ENCODE peak calls at places on chromosomes 2 and 18, in six cellular contexts. O is left ventricle myocardium inferior, B is cardiac fibroblast, W is endothelial cell, S is progenitor cell of endocrine pancreas, M is neural crest cell. F is an unnamed sample.

GRCh38 chr18:6055711-6056110 is 160.4 kb upstream of the TMEM200C start:
- DNase-seq in O (no peak), B (peak), W (no peak), S (no peak), M (no peak), F (no peak)

GRCh38 chr2:24359701-24360049 is 661 bp downstream of the ITSN2 start:
- DNase-seq in O (peak), B (peak), W (peak), S (no peak), M (no peak), F (peak)

GRCh38 chr2:42784204-42784880 is 8.0 kb downstream of the HAAO start:
- DNase-seq in O (no peak), B (no peak), W (no peak), S (no peak), M (no peak), F (no peak)

GRCh38 chr2:100903534-100904258 is 83.8 kb downstream of the NPAS2 start:
- DNase-seq in O (no peak), B (no peak), W (no peak), S (no peak), M (no peak), F (no peak)

GRCh38 chr2:133756833-133757232 is 188.6 kb upstream of the NCKAP5 start:
- DNase-seq in O (no peak), B (no peak), W (no peak), S (no peak), M (no peak), F (no peak)

GRCh38 chr18:77130229-77131099 is 2.1 kb downstream of the MBP start:
- DNase-seq in O (no peak), B (no peak), W (no peak), S (no peak), M (no peak), F (no peak)

GRCh38 chr18:59729781-59730180 is 32.6 kb upstream of the CCBE1 start:
- DNase-seq in O (no peak), B (no peak), W (no peak), S (no peak), M (no peak), F (no peak)

GRCh38 chr18:36333418-36333817 is 35.9 kb downstream of the FHOD3 start:
- DNase-seq in O (no peak), B (peak), W (no peak), S (no peak), M (no peak), F (no peak)

GRCh38 chr2:227436436-227436835 is 35.5 kb upstream of the AGFG1 start:
- DNase-seq in O (no peak), B (no peak), W (no peak), S (no peak), M (no peak), F (no peak)

GRCh38 chr2:107419191-107419590 is 407.5 kb upstream of the RGPD4 start:
- DNase-seq in O (no peak), B (no peak), W (no peak), S (no peak), M (no peak), F (no peak)

GRCh38 chr2:122634261-122634660 is 878.8 kb downstream of the TSN start:
- DNase-seq in O (no peak), B (peak), W (no peak), S (no peak), M (no peak), F (no peak)

GRCh38 chr2:141260895-141261294 is 869.9 kb downstream of the LRP1B start:
- DNase-seq in O (no peak), B (no peak), W (no peak), S (no peak), M (no peak), F (no peak)

GRCh38 chr2:159879061-159879604 is 81.1 kb upstream of the CD302 start:
- DNase-seq in O (no peak), B (peak), W (no peak), S (no peak), M (no peak), F (no peak)

GRCh38 chr2:86623549-86624547 is at the start of gene RNF103:
- DNase-seq in O (peak), B (peak), W (peak), S (peak), M (peak), F (peak)

GRCh38 chr2:109016376-109016775 is 27.4 kb upstream of the EDAR start:
- DNase-seq in O (no peak), B (no peak), W (no peak), S (no peak), M (no peak), F (no peak)

GRCh38 chr2:60820416-60821132 is 60.8 kb upstream of the REL start:
- DNase-seq in O (no peak), B (no peak), W (no peak), S (no peak), M (no peak), F (no peak)

GRCh38 chr18:26418225-26418624 is 130.1 kb downstream of the KCTD1 start:
- DNase-seq in O (no peak), B (no peak), W (no peak), S (no peak), M (no peak), F (no peak)

GRCh38 chr2:211333377-211333776 is 777.0 kb downstream of the CPS1 start:
- DNase-seq in O (no peak), B (no peak), W (no peak), S (no peak), M (no peak), F (no peak)

GRCh38 chr2:72915907-72916742 is 1.2 kb upstream of the EMX1 start:
- DNase-seq in O (no peak), B (peak), W (peak), S (peak), M (peak), F (peak)

GRCh38 chr2:54946220-54946568 is 104.1 kb downstream of the RTN4 start:
- DNase-seq in O (no peak), B (no peak), W (no peak), S (no peak), M (no peak), F (no peak)

GRCh38 chr2:100731535-100731981 is 88.4 kb upstream of the NPAS2 start:
- DNase-seq in O (no peak), B (peak), W (no peak), S (no peak), M (no peak), F (no peak)

GRCh38 chr18:13643261-13643671 is 83.1 kb downstream of the FAM210A start:
- DNase-seq in O (no peak), B (no peak), W (no peak), S (no peak), M (no peak), F (no peak)

GRCh38 chr18:9594782-9595181 is 19.6 kb downstream of the PPP4R1 start:
- DNase-seq in O (no peak), B (no peak), W (no peak), S (no peak), M (no peak), F (no peak)

GRCh38 chr18:31992836-31993575 is 25.6 kb upstream of the RNF125 start:
- DNase-seq in O (no peak), B (peak), W (peak), S (no peak), M (no peak), F (no peak)

GRCh38 chr2:112031473-112031872 is 23.6 kb upstream of the TMEM87B start:
- DNase-seq in O (no peak), B (peak), W (no peak), S (no peak), M (no peak), F (peak)

DNA sequence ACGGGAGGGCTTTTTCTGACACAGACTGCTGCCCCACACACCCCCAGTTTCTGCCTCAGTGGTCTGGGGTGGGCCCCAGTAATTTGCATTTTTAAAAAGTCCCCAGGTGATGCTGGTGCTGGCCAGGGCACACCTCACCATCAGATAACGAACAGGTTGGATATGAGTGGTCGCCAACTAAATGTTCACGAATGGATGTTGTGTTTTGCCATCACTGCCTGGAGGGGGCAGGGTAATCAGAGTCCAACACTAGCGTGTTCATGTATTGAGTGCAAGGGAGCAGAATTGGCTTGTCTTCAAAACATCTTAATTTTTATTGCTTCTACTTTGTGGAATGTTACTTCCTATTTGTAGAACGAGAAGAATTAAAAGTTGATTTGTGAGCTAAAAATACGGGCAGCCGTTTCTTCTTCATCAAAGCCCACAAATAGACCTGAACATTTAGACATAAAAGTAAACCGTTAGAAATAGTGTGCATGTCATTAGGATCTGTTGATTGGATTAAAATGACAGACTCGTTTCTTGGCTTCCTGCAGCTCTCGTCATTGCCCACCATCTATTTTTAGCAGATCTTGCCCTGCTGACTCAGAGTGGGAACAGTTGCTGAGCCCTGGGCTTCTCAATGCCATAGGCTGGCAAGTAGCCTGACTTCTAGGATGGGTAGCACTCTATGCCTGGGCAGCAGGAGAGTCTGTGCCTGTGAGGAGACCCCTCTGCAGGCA is 45.2 kb downstream of the NCK2 start:
- DNase-seq in O (no peak), B (peak), W (no peak), S (no peak), M (no peak), F (no peak)
- TF ChIP-seq CTCF in O (peak), B (no peak), W (no peak), S (peak), M (peak), F (no peak)

GRCh38 chr2:149037851-149038250 is 648 bp upstream of the LYPD6B start:
- DNase-seq in O (no peak), B (no peak), W (no peak), S (no peak), M (no peak), F (peak)
- TF ChIP-seq CTCF in O (no peak), B (no peak), W (no peak), S (peak), M (no peak), F (peak)

GRCh38 chr2:95053543-95053942 is 28.0 kb downstream of the MAL start:
- DNase-seq in O (no peak), B (no peak), W (peak), S (no peak), M (no peak), F (no peak)
- TF ChIP-seq CTCF in O (peak), B (no peak), W (no peak), S (peak), M (no peak), F (peak)

GRCh38 chr2:238304116-238304515 is 15.7 kb upstream of the PER2 start:
- DNase-seq in O (no peak), B (no peak), W (no peak), S (no peak), M (no peak), F (no peak)

GRCh38 chr2:238305965-238306679 is 14.2 kb upstream of the TRAF3IP1 start:
- DNase-seq in O (no peak), B (no peak), W (no peak), S (no peak), M (no peak), F (no peak)

GRCh38 chr2:238306680-238306998 is 13.7 kb upstream of the TRAF3IP1 start:
- DNase-seq in O (no peak), B (no peak), W (no peak), S (no peak), M (no peak), F (no peak)

GRCh38 chr2:238305092-238305862 is 15.0 kb upstream of the TRAF3IP1 start:
- DNase-seq in O (no peak), B (no peak), W (no peak), S (no peak), M (no peak), F (peak)

DNA sequence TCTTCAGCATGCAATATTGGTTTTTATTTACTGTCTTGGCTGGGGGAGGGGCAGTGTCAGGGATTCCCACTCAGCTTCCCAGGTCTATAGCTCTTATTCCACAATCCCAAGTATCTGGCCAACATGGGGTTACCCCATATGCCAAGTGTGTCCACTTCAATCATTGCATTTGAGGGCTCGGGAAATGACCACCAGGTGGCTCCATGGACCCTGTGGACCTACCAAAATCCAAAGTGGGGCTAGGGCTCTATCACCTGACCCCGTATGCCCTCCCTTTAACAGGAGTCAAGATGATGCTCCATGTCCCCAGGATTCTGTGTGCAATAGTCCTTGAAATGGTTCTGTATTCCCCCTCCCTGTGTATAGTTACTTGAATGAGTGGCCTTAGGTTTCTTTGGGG is 12.1 kb upstream of the TRAF3IP1 start:
- DNase-seq in O (no peak), B (no peak), W (no peak), S (no peak), M (no peak), F (peak)
- TF ChIP-seq CTCF in O (peak), B (peak), W (no peak), S (no peak), M (no peak), F (peak)

GRCh38 chr2:36411962-36412444 is 56.4 kb downstream of the CRIM1 start:
- DNase-seq in O (no peak), B (peak), W (no peak), S (no peak), M (no peak), F (no peak)
- TF ChIP-seq CTCF in O (no peak), B (no peak), W (peak), S (no peak), M (no peak), F (no peak)

GRCh38 chr2:75619992-75620740 is 26.4 kb upstream of the MRPL19 start:
- DNase-seq in O (no peak), B (no peak), W (no peak), S (no peak), M (no peak), F (no peak)
- TF ChIP-seq CTCF in O (no peak), B (no peak), W (no peak), S (no peak), M (no peak), F (no peak)

F was measured in WERI-Rb-1.